ENCODE peak calls at places on chromosomes 7 and 10, in ten cellular contexts. D, N, V, P, K, R, F, L, A and S are unnamed samples.

GRCh38 chr10:61787170-61787569 is 114.3 kb upstream of the ARID5B start:
- DNase-seq in L (no peak), V (no peak), A (no peak), R (no peak), P (no peak), N (no peak), K (no peak), F (no peak), D (no peak), S (no peak)

GRCh38 chr10:110774069-110775021 is 97.4 kb upstream of the PDCD4 start:
- DNase-seq in A (no peak), R (no peak), N (no peak), D (peak), L (no peak), V (no peak), K (no peak), P (peak), F (no peak), S (no peak)

GRCh38 chr7:8785081-8785480 is 351.7 kb downstream of the NXPH1 start:
- DNase-seq in F (no peak), R (no peak), D (no peak), L (no peak), A (no peak), P (no peak), V (no peak), N (no peak), K (no peak), S (no peak)

GRCh38 chr7:90579181-90579688 is 16.9 kb upstream of the CDK14 start:
- DNase-seq in L (no peak), V (no peak), A (no peak), D (peak), F (no peak), N (peak), R (no peak), P (peak), K (no peak), S (no peak)

GRCh38 chr7:50497068-50497642 is 47.0 kb upstream of the FIGNL1 start:
- DNase-seq in A (no peak), F (peak), L (no peak), K (no peak), R (no peak), V (no peak), D (peak), P (no peak), N (no peak), S (no peak)

GRCh38 chr10:28677889-28678686 is 767 bp downstream of the BAMBI start:
- DNase-seq in D (no peak), V (peak), K (peak), N (no peak), F (peak), L (peak), P (no peak), R (no peak), A (peak), S (no peak)

GRCh38 chr10:79561257-79561656 is 1.1 kb upstream of the SFTPA2 start:
- DNase-seq in D (no peak), L (no peak), F (no peak), N (no peak), A (no peak), P (no peak), R (no peak), K (no peak), V (no peak), S (no peak)

GRCh38 chr7:31981874-31982390 is 88.3 kb downstream of the PDE1C start:
- DNase-seq in A (no peak), P (no peak), N (no peak), V (no peak), F (no peak), K (no peak), L (no peak), D (no peak), R (no peak), S (no peak)

GRCh38 chr10:79453392-79453791 is 8.0 kb upstream of the ZCCHC24 start:
- DNase-seq in V (no peak), F (no peak), A (no peak), P (no peak), K (no peak), N (no peak), R (no peak), D (no peak), L (no peak), S (no peak)

GRCh38 chr10:130012129-130012528 is 48.1 kb upstream of the EBF3 start:
- DNase-seq in L (no peak), N (no peak), R (no peak), K (no peak), D (no peak), F (no peak), P (no peak), V (no peak), A (no peak), S (no peak)

GRCh38 chr7:80087051-80087767 is 47.4 kb upstream of the GNAI1 start:
- DNase-seq in L (no peak), D (peak), N (no peak), F (no peak), A (no peak), K (no peak), R (no peak), V (no peak), P (peak), S (no peak)

GRCh38 chr10:73209705-73210104 is 37.4 kb downstream of the DNAJC9 start:
- DNase-seq in A (no peak), P (peak), V (no peak), K (no peak), D (peak), L (no peak), R (no peak), N (no peak), F (no peak), S (no peak)

DNA sequence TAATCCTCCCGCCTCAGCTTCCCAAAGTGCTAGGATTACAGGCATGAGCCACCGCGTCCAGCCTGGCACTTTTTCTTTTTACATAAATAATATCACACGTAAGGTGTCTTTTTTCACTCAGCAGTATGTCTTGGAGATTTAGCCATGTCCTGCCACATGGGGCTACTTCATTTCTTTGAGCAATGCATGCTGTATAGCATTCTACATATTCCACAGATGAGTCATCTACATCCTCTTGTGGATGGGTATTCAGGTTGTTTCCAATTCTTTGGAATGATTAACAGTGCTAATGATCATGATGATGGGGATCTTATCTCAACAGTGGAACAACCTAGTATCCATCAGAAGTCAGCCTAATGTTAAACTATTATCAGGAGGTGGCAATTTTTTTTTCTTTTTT is 50.8 kb downstream of the ZNF503 start:
- DNase-seq in P (no peak), L (no peak), F (no peak), R (no peak), A (no peak), K (no peak), D (peak), V (no peak), N (no peak), S (no peak)
- TF ChIP-seq CTCF in P (no peak), L (no peak), F (no peak), R (no peak), A (no peak), K (no peak), D (no peak), V (no peak), N (no peak), S (no peak)

DNA sequence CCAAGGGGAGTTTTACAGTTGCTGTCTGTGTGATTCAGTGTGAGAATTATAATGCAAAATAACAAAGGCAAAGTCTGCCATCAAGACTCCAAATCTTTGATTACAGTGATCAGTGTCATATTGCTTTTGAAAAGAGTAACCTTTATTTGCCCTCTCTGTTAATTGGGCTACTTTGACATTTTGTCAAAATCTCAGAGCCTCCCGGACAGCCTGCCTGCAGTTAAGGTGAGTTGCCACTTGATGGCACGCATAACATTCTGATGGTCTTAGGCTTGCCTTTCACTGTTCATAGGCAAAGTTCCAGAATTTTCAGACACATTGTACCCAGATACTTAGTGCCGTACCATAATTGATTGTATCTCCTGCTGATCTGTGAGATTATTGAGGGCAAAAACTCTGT is 253.5 kb downstream of the ABCA13 start:
- DNase-seq in L (no peak), K (peak), D (peak), N (no peak), P (no peak), R (no peak), A (no peak), F (peak), V (peak), S (no peak)
- TF ChIP-seq CTCF in L (peak), K (peak), D (peak), N (no peak), P (no peak), R (peak), A (peak), F (peak), V (peak), S (peak)

GRCh38 chr10:107413971-107414370 is 249.5 kb upstream of the SORCS1 start:
- DNase-seq in A (no peak), F (no peak), L (no peak), R (no peak), D (no peak), V (no peak), K (no peak), P (no peak), N (no peak), S (no peak)

GRCh38 chr10:107415446-107415845 is 250.9 kb upstream of the SORCS1 start:
- DNase-seq in L (no peak), V (no peak), F (no peak), P (no peak), K (no peak), N (no peak), A (no peak), D (no peak), R (no peak), S (no peak)

DNA sequence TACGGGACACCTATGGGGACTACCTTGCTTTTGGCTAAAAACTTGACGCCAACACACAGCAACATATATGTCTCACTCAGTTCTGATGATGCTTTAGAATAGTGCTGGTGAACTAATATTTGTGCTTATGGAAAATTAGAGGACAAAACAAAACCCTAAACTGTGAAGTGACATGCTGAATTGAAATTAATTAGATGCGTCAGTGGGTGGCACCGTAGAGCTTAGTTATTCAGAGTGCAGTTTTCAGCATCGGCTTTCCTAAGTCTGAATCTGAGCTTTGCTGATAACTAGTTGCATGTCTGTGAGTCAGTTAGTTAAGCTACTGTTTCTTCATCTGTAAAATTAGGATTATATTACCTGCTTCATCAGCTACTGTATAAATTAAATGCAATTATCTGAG is 245.0 kb upstream of the SORCS1 start:
- DNase-seq in N (no peak), L (no peak), R (no peak), P (no peak), F (peak), D (peak), V (peak), A (no peak), K (peak), S (no peak)
- TF ChIP-seq CTCF in N (no peak), L (peak), R (peak), P (peak), F (no peak), D (peak), V (peak), A (peak), K (peak), S (peak)

GRCh38 chr7:17941171-17941490 is 837 bp upstream of the SNX13 start:
- DNase-seq in L (no peak), K (no peak), N (no peak), A (no peak), V (peak), F (no peak), R (no peak), D (no peak), P (no peak), S (no peak)
- TF ChIP-seq CTCF in L (peak), K (peak), N (no peak), A (peak), V (peak), F (no peak), R (no peak), D (peak), P (no peak), S (no peak)